ENCODE peak calls at places on chromosomes 12 and 14, in four cellular contexts. L, Z, V and B are unnamed samples.

GRCh38 chr14:25050494-25051170 is 685 bp upstream of the STXBP6 start:
- DNase-seq in Z (peak), V (peak), L (no peak), B (no peak)

GRCh38 chr12:172732-173161 is 41.2 kb downstream of the SLC6A12 start:
- DNase-seq in V (no peak), Z (no peak), L (no peak), B (no peak)

GRCh38 chr14:34368115-34368970 is 93.7 kb downstream of the SPTSSA start:
- DNase-seq in Z (no peak), L (no peak), V (peak), B (no peak)

GRCh38 chr14:80475074-80475473 is 263.8 kb upstream of the DIO2 start:
- DNase-seq in V (peak), L (no peak), Z (no peak), B (no peak)

GRCh38 chr12:54579696-54580333 is 8.6 kb downstream of the PPP1R1A start:
- DNase-seq in V (peak), L (peak), Z (peak), B (peak)

GRCh38 chr14:81302613-81303012 is 81.9 kb upstream of the GTF2A1 start:
- DNase-seq in V (no peak), L (no peak), Z (no peak), B (no peak)

GRCh38 chr12:68119724-68120211 is 39.8 kb downstream of the IFNG start:
- DNase-seq in L (no peak), V (no peak), Z (no peak), B (no peak)

GRCh38 chr12:124399622-124400021 is 104.7 kb downstream of the RFLNA start:
- DNase-seq in L (no peak), V (no peak), Z (peak), B (peak)

GRCh38 chr12:74152370-74152769 is 385.3 kb upstream of the ATXN7L3B start:
- DNase-seq in V (no peak), L (no peak), Z (no peak), B (no peak)

GRCh38 chr14:69877492-69877891 is 1.7 kb upstream of the SMOC1 start:
- DNase-seq in Z (no peak), L (no peak), V (peak), B (no peak)

GRCh38 chr14:36785511-36785910 is 123.9 kb downstream of the PAX9 start:
- DNase-seq in Z (no peak), L (no peak), V (no peak), B (no peak)

GRCh38 chr14:99763527-99764221 is 29.5 kb upstream of the EML1 start:
- DNase-seq in L (no peak), V (no peak), Z (no peak), B (no peak)

GRCh38 chr12:52687527-52688385 is 7.5 kb upstream of the KRT1 start:
- DNase-seq in Z (no peak), L (no peak), V (no peak), B (no peak)

GRCh38 chr14:27506272-27506671 is 908.4 kb upstream of the NOVA1 start:
- DNase-seq in L (no peak), V (no peak), Z (no peak), B (no peak)

GRCh38 chr14:100117647-100118376 is 41.6 kb downstream of the DEGS2 start:
- DNase-seq in Z (no peak), L (no peak), V (no peak), B (no peak)

GRCh38 chr14:105885561-105886320 is 359.4 kb downstream of the TMEM121 start:
- DNase-seq in V (no peak), L (no peak), Z (no peak), B (no peak)

GRCh38 chr14:97025722-97026121 is 228.5 kb downstream of the VRK1 start:
- DNase-seq in V (no peak), L (peak), Z (no peak), B (peak)

GRCh38 chr14:36942522-36943245 is 229.7 kb downstream of the SLC25A21 start:
- DNase-seq in L (no peak), Z (no peak), V (peak), B (no peak)

GRCh38 chr14:100106260-100106659 is 41.0 kb downstream of the EVL start:
- DNase-seq in L (no peak), Z (no peak), V (no peak), B (no peak)

DNA sequence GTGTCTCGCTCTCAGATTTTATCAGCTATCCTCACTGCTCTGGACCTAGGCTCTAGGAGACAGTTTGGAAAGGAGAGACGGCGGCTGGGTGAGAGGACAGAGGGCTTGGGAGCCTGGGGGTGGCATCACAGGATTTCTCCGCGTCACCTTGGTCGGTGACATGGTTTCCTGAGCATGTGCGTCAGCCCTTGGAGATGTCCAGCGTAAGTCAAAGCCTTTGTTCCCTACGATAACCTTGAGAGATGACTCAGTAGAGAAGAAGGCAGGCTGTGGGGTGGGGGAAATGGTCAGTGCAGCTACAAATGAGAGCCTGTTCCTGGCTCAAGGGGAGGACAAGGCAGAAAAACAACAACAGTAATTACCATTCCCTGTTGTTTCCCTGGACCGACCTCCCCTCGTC is 90.2 kb upstream of the TBX3 start:
- DNase-seq in L (no peak), V (peak), Z (no peak), B (no peak)
- H4K8ac ChIP-seq in L (no peak), V (peak), Z (no peak), B (no peak)

GRCh38 chr12:92421042-92421441 is 275.4 kb upstream of the BTG1 start:
- DNase-seq in L (no peak), V (no peak), Z (no peak), B (no peak)
- H3K27ac ChIP-seq in L (no peak), V (no peak), Z (no peak), B (no peak)

DNA sequence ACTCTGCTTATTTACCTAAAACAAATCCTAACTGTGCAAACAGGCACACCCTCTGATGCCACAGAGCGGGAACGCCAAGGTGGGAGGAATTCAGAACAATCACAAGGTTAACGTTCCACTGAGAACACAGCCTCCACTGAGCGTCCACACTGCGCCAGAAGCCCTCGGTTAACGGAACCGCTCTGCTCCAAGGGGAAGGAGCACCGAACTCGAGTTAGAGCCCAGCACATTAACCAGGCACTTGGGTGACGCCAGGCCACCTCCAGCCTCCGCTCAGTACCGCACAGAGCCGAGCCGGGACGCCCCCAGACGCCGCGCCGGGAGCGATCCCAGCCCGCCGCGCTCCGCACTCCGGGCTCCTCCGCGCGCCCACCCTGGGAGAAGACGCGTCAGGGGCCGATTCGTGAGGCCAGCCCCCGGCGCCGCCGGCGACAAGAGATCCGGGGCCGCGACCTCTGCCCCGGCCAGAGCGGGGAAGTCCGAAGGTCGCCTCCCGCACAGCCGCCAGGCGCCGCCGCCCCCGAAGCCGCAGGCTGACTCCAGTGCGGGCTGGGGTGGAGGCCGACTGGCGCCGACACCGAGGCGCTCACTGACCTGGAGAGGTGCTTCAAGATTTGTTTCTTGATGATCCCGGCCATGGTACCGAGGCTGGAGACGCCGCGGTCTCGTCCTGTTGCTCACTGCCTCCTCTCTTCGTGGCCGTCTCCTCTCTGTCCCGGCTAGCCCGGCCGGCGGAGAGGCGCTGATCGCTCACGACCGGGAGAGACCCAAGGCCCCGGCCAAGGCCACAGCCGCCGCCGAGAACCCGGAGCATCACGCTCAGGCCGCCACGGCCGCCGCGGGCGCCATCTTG is 450 bp downstream of the BLTP3B start:
- DNase-seq in L (no peak), V (no peak), Z (peak), B (peak)
- H4K8ac ChIP-seq in L (peak), V (peak), Z (no peak), B (no peak)

DNA sequence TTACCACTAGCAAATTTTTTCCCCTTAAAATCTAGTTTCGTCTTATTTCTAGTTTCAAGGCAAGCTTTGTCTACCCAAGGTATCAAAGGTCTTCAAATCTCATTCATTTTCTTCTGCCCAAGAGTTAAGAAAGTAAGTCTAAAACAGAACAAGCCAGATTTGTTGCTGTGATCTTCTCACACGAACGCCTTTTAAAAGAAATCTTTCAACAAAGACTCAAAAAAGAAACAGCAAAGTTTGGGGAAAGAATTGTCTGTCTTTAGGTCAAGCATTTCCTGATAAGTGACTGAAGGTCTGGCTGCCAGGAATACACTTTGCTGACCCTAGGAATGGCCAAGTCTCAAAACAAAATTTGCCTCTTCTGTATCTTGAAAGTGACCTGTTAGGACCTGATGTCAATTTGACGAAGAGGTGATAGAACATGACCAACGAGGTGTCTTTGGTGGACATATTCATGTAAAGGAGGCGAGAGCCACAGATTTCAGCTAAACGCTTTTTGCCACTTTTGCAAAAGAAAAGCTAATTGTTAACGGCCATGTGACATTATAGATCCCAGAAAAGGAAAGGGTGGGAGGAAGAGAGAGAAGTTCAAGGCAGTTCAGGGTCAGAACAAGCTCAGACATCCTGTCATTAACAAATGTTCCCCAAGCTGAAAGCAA is 1.7 kb downstream of the CDK17 start:
- DNase-seq in V (peak), L (no peak), Z (no peak), B (no peak)
- H3K27ac ChIP-seq in V (peak), L (no peak), Z (no peak), B (no peak)

DNA sequence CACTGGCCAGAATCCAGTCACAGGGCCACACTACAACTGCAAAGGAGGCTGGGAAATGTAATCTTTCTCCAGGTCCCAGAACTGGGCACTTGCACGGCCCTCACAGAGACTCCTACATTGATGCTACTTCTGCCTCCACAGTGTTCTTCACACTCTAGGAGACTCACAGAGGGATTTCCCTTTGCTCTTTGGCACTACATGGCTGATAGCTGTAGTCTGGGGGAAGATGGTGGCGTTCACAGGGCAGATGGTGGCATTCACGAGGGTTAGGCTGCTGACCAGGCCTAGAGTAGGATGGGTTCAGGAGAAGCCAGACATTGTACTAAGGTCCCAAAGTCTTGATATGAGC is 151.1 kb downstream of the NUAK1 start:
- DNase-seq in L (no peak), V (no peak), Z (no peak), B (no peak)
- H4K8ac ChIP-seq in L (no peak), V (peak), Z (no peak), B (no peak)

GRCh38 chr12:46368138-46368537 is 4.4 kb downstream of the SLC38A2 start:
- DNase-seq in L (no peak), Z (no peak), V (no peak), B (no peak)
- H3K27ac ChIP-seq in L (no peak), Z (no peak), V (no peak), B (no peak)

GRCh38 chr12:91373086-91373485 is 190.5 kb upstream of the DCN start:
- DNase-seq in V (no peak), Z (no peak), L (no peak), B (no peak)

GRCh38 chr12:91367234-91367849 is 184.7 kb upstream of the DCN start:
- DNase-seq in L (no peak), Z (no peak), V (peak), B (no peak)

GRCh38 chr12:91364591-91365184 is 182.1 kb upstream of the DCN start:
- DNase-seq in Z (no peak), V (no peak), L (no peak), B (no peak)

DNA sequence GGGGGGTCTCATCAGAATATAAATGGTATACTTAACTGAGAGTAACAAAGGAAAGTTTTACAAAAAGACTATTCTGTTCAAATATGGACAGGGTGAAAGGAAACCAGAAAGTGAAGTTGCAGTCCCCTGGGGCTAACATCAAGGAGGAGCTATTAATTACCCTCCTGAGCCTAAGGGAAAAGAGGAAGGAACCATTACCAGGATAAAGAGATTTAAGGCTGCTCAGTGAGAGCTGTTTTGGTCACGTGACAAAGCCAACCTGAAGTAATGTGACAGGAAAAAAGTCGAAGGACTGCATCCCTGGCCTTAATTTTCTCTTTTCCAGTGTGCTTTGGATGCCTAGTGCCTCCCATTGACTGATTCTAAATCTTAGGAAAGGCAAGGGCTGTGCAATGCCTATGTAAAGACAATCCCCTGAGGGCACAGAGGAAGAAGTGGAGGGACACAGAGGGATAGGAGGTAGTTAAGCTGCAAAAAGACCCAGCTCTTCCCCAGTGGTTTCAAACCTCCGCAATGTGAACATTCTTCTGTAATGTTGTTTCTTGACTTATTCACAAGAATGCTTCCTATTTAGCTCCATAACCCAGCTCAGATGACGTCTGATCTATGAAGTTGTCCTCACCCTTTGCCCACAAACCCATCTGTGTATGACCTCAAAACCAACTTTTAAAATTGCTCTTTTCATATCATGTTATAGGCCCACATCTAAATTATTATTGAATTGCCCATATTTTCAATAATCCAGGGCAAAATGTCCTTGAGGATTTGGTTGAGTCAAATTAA is 187.7 kb upstream of the DCN start:
- DNase-seq in V (no peak), L (no peak), Z (no peak), B (peak)
- H4K8ac ChIP-seq in V (no peak), L (no peak), Z (no peak), B (no peak)

GRCh38 chr14:51692646-51693045 is 40.9 kb downstream of the FRMD6 start:
- DNase-seq in Z (no peak), V (peak), L (no peak), B (no peak)
- H3K27ac ChIP-seq in Z (no peak), V (no peak), L (no peak), B (no peak)

DNA sequence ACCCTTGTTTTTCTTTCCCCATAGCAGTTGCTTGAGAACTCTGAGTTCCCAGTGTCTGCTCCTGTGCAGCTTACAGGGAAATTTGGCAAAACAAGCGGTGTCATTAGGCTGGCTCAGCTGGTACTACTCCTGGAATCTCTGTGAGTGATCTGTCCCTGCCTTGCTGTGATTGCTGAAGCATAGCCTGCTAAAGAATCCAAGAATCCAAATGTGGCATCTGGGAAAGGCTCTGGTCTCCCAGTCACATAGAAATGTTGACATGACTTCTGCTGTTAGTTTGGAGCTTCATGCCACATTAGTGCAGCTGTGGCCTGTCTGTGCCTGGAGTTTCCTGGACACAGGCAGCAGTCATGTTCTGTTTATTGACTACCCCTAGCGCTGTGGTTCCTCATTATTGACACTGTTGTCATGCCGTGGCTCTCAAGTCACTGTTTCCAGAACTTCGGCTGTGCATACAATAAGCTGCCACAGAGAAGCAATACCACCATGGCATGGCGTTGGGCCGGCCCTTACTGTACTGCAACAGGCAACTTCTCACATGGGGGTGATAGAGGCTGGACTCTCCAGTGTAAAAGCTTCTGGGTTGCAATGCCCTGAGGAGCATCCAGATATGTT is 166.8 kb downstream of the MYRFL start:
- DNase-seq in V (no peak), Z (no peak), L (no peak), B (no peak)
- H4K8ac ChIP-seq in V (no peak), Z (no peak), L (no peak), B (no peak)

DNA sequence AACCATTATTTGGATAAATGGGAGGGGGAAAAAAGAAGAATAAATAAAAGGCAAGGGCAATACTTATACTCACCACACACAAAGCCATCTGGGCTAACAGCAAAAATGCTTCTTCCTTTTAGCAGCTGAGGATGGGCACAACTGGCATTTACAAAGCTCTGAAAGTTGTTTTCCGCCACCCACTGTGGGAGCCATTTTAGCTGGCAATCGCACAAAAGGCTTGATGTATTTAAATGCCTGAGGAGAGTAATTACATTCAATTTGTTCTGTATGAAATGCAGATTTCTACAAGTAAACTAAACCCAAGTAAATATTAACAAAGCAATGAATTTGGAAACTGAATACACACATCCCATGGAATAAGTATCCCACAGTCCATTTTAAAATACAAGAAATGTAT is 37.5 kb downstream of the LRIG3 start:
- DNase-seq in Z (no peak), V (no peak), L (peak), B (peak)
- H3K27ac ChIP-seq in Z (no peak), V (no peak), L (no peak), B (no peak)